ENCODE peak calls at places on chromosomes 3 and 15, in ten cellular contexts. Z is heart left ventricle, B is neural progenitor cell, P is body of pancreas, N is left cardiac atrium, O is NCI-H2029 treated with DMSO at 0.1 percent for 48 hours, V is non-pigmented ciliary epithelial cell, D is AG08395, C is B cell, K is dermis microvascular lymphatic vessel endothelial cell. T is an unnamed sample.

GRCh38 chr3:38347421-38348200 is 1.0 kb downstream of the XYLB start:
- DNase-seq in Z (no peak), C (no peak), N (no peak), P (peak), B (no peak), O (no peak), K (no peak), D (no peak), V (no peak), T (no peak)

GRCh38 chr3:172152294-172152649 is 112.9 kb downstream of the FNDC3B start:
- DNase-seq in Z (no peak), O (no peak), C (no peak), B (no peak), N (no peak), P (no peak), V (no peak), K (peak), D (no peak), T (no peak)

GRCh38 chr15:78077053-78077859 is at the start of gene TBC1D2B:
- DNase-seq in C (peak), P (peak), Z (peak), O (no peak), D (peak), B (peak), N (peak), V (no peak), K (peak), T (peak)

GRCh38 chr3:47985376-47985775 is 30.8 kb downstream of the MAP4 start:
- DNase-seq in C (no peak), K (peak), P (no peak), Z (no peak), O (no peak), B (no peak), D (peak), V (no peak), N (no peak), T (no peak)

GRCh38 chr15:60563066-60563465 is 84.1 kb upstream of the ICE2 start:
- DNase-seq in N (no peak), O (no peak), B (no peak), D (no peak), K (no peak), V (no peak), Z (no peak), C (no peak), P (peak), T (no peak)

GRCh38 chr3:37814547-37814946 is 47.1 kb upstream of the CTDSPL start:
- DNase-seq in P (no peak), Z (no peak), B (peak), N (no peak), O (no peak), K (peak), C (no peak), D (peak), V (no peak), T (no peak)

GRCh38 chr3:50689558-50689957 is 14.8 kb downstream of the DOCK3 start:
- DNase-seq in D (no peak), B (no peak), Z (no peak), O (no peak), P (no peak), K (no peak), V (no peak), N (no peak), C (no peak), T (no peak)

GRCh38 chr3:182284793-182285192 is 508.5 kb upstream of the ATP11B start:
- DNase-seq in Z (no peak), K (no peak), D (no peak), O (peak), P (no peak), N (no peak), C (no peak), B (no peak), V (no peak), T (no peak)

GRCh38 chr3:188978772-188979171 is 193.0 kb upstream of the TPRG1 start:
- DNase-seq in C (no peak), K (no peak), P (peak), V (no peak), N (peak), D (peak), B (no peak), O (no peak), Z (no peak), T (no peak)

GRCh38 chr15:58081446-58081845 is 15.9 kb upstream of the ALDH1A2 start:
- DNase-seq in C (no peak), V (no peak), B (no peak), P (no peak), K (no peak), D (peak), N (no peak), O (no peak), Z (no peak), T (no peak)

GRCh38 chr15:87961851-87962816 is 294.4 kb downstream of the NTRK3 start:
- DNase-seq in K (no peak), D (no peak), Z (no peak), N (no peak), B (no peak), C (no peak), O (no peak), V (no peak), P (no peak), T (peak)

GRCh38 chr3:11847607-11848006 is 922 bp upstream of the TAMM41 start:
- DNase-seq in B (no peak), O (no peak), N (no peak), Z (no peak), C (peak), K (no peak), V (no peak), D (no peak), P (no peak), T (no peak)

GRCh38 chr3:73768594-73769308 is 144.0 kb upstream of the PDZRN3 start:
- DNase-seq in Z (no peak), P (no peak), C (no peak), B (no peak), N (no peak), O (no peak), K (no peak), V (no peak), D (peak), T (no peak)

GRCh38 chr3:112582242-112582874 is 20.5 kb downstream of the SLC35A5 start:
- DNase-seq in Z (no peak), N (no peak), C (peak), K (peak), O (peak), D (peak), B (peak), P (no peak), V (peak), T (no peak)

GRCh38 chr3:143064777-143065176 is 54.8 kb upstream of the CHST2 start:
- DNase-seq in C (no peak), B (no peak), V (no peak), O (no peak), Z (no peak), D (no peak), K (no peak), P (no peak), N (no peak), T (no peak)

GRCh38 chr15:31439328-31439727 is 112.7 kb downstream of the KLF13 start:
- DNase-seq in Z (no peak), K (peak), C (peak), N (no peak), P (no peak), O (no peak), V (no peak), B (peak), D (no peak), T (no peak)

GRCh38 chr3:156131241-156131640 is 10.9 kb downstream of the KCNAB1 start:
- DNase-seq in D (no peak), V (no peak), N (no peak), P (no peak), O (no peak), Z (no peak), B (no peak), C (no peak), K (no peak), T (no peak)

GRCh38 chr3:13164893-13165492 is 91.8 kb upstream of the IQSEC1 start:
- DNase-seq in P (no peak), Z (no peak), N (no peak), C (no peak), K (no peak), B (no peak), O (no peak), D (no peak), V (no peak), T (peak)

T was measured in mesenteric fat pad.